ENCODE peak calls at places on chromosomes 11 and 22, in four cellular contexts. C is H9, P is IMR-90, R is H1. X is an unnamed sample.

GRCh38 chr11:120510406-120511115 is 987 bp upstream of the GRIK4 start:
- DNase-seq in C (no peak), P (no peak), R (no peak), X (no peak)

GRCh38 chr11:77236901-77237300 is 64.6 kb downstream of the GDPD4 start:
- DNase-seq in C (no peak), P (peak; percentile 66), R (no peak), X (no peak)

GRCh38 chr11:68897441-68897840 is 6.2 kb downstream of the MRPL21 start:
- DNase-seq in C (no peak), P (no peak), R (no peak), X (no peak)

GRCh38 chr11:65431452-65432132 is 9.0 kb downstream of the NEAT1 start:
- DNase-seq in C (no peak), P (peak; percentile 48), R (no peak), X (no peak)

GRCh38 chr11:57476223-57476882 is 16.0 kb downstream of the RTN4RL2 start:
- DNase-seq in C (peak; percentile 43), P (no peak), R (no peak), X (no peak)

GRCh38 chr11:119550330-119550729 is 127.4 kb upstream of the THY1 start:
- DNase-seq in C (no peak), P (no peak), R (no peak), X (no peak)

GRCh38 chr11:126400019-126400962 is 44.8 kb downstream of the ST3GAL4 start:
- DNase-seq in C (no peak), P (no peak), R (no peak), X (no peak)

GRCh38 chr22:33476716-33477115 is 418.5 kb upstream of the SYN3 start:
- DNase-seq in C (no peak), P (peak; percentile 43), R (no peak), X (peak; percentile 52)

GRCh38 chr11:96781082-96781481 is 391.3 kb downstream of the JRKL start:
- DNase-seq in C (no peak), P (no peak), R (no peak), X (no peak)

GRCh38 chr11:115663790-115664189 is 159.6 kb upstream of the CADM1 start:
- DNase-seq in C (no peak), P (no peak), R (no peak), X (no peak)

GRCh38 chr11:71204748-71205664 is 47.4 kb downstream of the SHANK2 start:
- DNase-seq in C (no peak), P (no peak), R (no peak), X (peak; percentile 26)

GRCh38 chr11:536841-537621 is at the start of gene LRRC56:
- DNase-seq in C (peak; percentile 89), P (peak; percentile 77), R (no peak), X (peak; percentile 92)

GRCh38 chr11:134645576-134645975 is 233.5 kb upstream of the B3GAT1 start:
- DNase-seq in C (no peak), P (no peak), R (no peak), X (no peak)

GRCh38 chr11:6813651-6814050 is 14.2 kb upstream of the OR6A2 start:
- DNase-seq in C (no peak), P (no peak), R (no peak), X (no peak)

GRCh38 chr11:44879432-44879831 is 71.3 kb downstream of the TP53I11 start:
- DNase-seq in C (no peak), P (no peak), R (no peak), X (no peak)

GRCh38 chr11:18081551-18081950 is 24.3 kb downstream of the SAAL1 start:
- DNase-seq in C (no peak), P (no peak), R (no peak), X (no peak)

GRCh38 chr11:74282421-74282820 is 29.0 kb downstream of the P4HA3 start:
- DNase-seq in C (no peak), P (no peak), R (no peak), X (no peak)

GRCh38 chr11:76765863-76766350 is 17.2 kb upstream of the TSKU start:
- DNase-seq in C (no peak), P (peak; percentile 35), R (no peak), X (no peak)

GRCh38 chr11:96127596-96127959 is 203.7 kb upstream of the MTMR2 start:
- DNase-seq in C (no peak), P (no peak), R (no peak), X (no peak)

GRCh38 chr11:128690746-128691091 is 3.2 kb upstream of the FLI1 start:
- DNase-seq in C (peak; percentile 42), P (no peak), R (no peak), X (peak; percentile 42)

GRCh38 chr11:115499891-115500290 is 4.3 kb downstream of the CADM1 start:
- DNase-seq in C (no peak), P (no peak), R (no peak), X (no peak)

GRCh38 chr11:1576825-1577224 is 4.8 kb upstream of the DUSP8 start:
- DNase-seq in C (no peak), P (no peak), R (no peak), X (no peak)

GRCh38 chr11:1573077-1573846 is 1.2 kb upstream of the DUSP8 start:
- DNase-seq in C (no peak), P (no peak), R (no peak), X (no peak)

GRCh38 chr11:1573847-1574255 is 1.8 kb upstream of the DUSP8 start:
- DNase-seq in C (peak; percentile 74), P (no peak), R (no peak), X (no peak)

GRCh38 chr11:1572200-1573076 is at the start of gene DUSP8:
- DNase-seq in C (peak; percentile 75), P (peak; percentile 84), R (no peak), X (peak; percentile 83)

GRCh38 chr11:1574256-1575242 is 2.5 kb upstream of the DUSP8 start:
- DNase-seq in C (peak; percentile 63), P (peak; percentile 23), R (no peak), X (no peak)
- H3K9ac ChIP-seq in C (no peak overlapping the region), P (no peak overlapping the region), R (no peak overlapping the region), X (no peak overlapping the region)

GRCh38 chr11:20042717-20043392 is 117.4 kb downstream of the DBX1 start:
- DNase-seq in C (no peak), P (no peak), R (no peak), X (no peak)

GRCh38 chr11:20045098-20045688 is 115.1 kb downstream of the DBX1 start:
- DNase-seq in C (no peak), P (no peak), R (no peak), X (no peak)

GRCh38 chr11:20042025-20042639 is 118.1 kb downstream of the DBX1 start:
- DNase-seq in C (no peak), P (peak; percentile 56), R (no peak), X (no peak)

GRCh38 chr11:20041499-20041898 is 118.8 kb downstream of the DBX1 start:
- DNase-seq in C (no peak), P (no peak), R (no peak), X (no peak)

GRCh38 chr11:20043992-20044391 is 116.3 kb downstream of the DBX1 start:
- DNase-seq in C (no peak), P (no peak), R (no peak), X (no peak)
- H3K4me1 ChIP-seq in C (no peaks in the 10 kb centered on the region), P (peaks cover 6% of the 10 kb centered on the region), R (peaks cover 10% of the 10 kb centered on the region), X (peaks cover 14% of the 10 kb centered on the region)

DNA sequence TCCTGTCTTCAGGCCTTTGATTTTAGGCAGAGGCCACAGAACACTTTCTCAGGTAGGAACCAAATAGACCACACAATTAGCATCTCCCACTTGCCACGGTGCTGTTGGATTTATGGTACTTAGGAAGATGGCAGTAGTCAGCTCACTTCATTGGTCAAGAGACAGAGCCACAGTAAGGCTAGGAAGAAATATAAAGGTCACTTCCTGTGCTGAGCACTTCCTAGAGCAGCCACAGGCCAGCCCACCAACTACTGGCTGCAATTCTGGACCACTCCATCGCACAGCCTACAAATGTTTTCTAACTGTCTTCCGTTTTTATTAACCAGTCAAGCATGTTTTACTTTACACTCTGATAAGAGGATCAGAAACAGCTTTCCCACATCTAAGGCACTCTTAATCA is 54.8 kb downstream of the ABTB2 start:
- DNase-seq in C (no peak), P (no peak), R (no peak), X (no peak)
- H3K56ac ChIP-seq in C (no peak overlapping the region), P (no peak overlapping the region), R (no peak overlapping the region), X (peak overlapping the region; percentile 50)

GRCh38 chr22:47393191-47393590 is 630.7 kb downstream of the TBC1D22A start:
- DNase-seq in C (no peak), P (no peak), R (no peak), X (no peak)

GRCh38 chr22:47392054-47392347 is 629.6 kb downstream of the TBC1D22A start:
- DNase-seq in C (no peak), P (no peak), R (no peak), X (no peak)

GRCh38 chr22:47390026-47390970 is 627.8 kb downstream of the TBC1D22A start:
- DNase-seq in C (no peak), P (no peak), R (no peak), X (no peak)

GRCh38 chr22:47392729-47393128 is 630.3 kb downstream of the TBC1D22A start:
- DNase-seq in C (no peak), P (no peak), R (no peak), X (no peak)

GRCh38 chr22:47391169-47392053 is 629.0 kb downstream of the TBC1D22A start:
- DNase-seq in C (no peak), P (no peak), R (no peak), X (no peak)
- H3K9ac ChIP-seq in C (no peak overlapping the region), P (no peak overlapping the region), R (no peak overlapping the region), X (no peak overlapping the region)

DNA sequence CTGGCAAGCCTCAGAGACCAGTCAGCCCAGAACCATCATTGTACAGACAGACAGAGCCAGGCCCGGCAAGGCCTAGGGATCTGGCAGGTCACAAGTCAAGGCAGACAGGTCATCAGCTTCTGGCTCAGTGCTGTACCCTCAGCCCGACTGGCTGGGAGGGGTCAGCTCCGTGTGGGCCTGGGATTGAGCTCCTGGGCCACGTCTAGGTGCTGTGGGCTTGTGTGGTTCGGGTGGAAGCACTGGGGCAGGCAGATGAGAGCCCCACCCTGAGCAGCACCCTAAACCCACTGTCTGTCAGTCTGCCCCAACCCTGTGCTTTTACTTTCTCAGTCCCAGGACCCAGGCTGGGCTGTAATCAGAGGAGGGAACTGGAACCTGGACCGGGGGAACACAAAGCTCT is 26.9 kb upstream of the P2RY2 start:
- DNase-seq in C (no peak), P (no peak), R (no peak), X (no peak)
- H3K4me1 ChIP-seq in C (no peaks in the 10 kb centered on the region), P (peaks cover 3% of the 10 kb centered on the region), R (no peaks in the 10 kb centered on the region), X (no peaks in the 10 kb centered on the region)

DNA sequence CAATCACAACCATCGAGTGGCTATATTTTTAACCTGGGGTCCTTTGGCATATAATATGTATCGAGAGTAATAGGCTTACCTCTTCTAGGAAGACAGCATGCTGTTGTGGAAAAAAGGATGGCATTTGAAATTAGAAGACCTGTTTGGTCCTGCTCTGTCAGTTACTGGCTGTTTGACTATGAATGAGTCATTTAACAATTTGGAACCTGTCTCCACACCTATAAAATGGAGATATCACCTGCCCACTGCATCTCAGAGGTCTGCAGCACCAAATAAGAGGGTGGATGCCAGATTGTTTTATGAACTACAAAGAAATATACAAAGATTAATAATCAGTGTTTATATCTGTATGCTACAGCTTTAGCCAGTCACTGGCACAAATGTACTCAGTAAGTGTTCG is 60.8 kb downstream of the SLC25A17 start:
- DNase-seq in C (no peak), P (no peak), R (no peak), X (no peak)
- H3K56ac ChIP-seq in C (no peak overlapping the region), P (no peak overlapping the region), R (no peak overlapping the region), X (no peak overlapping the region)